ENCODE peak calls at places on chromosomes 4 and X, in four cellular contexts. F is OCI-LY7, C is HCT116, M is PC-3. S is an unnamed sample. For H4K20me1, the result is how much of the 10 kb centered on the place peaks cover.

GRCh38 chr4:25258980-25259578 is 25.2 kb downstream of the PI4K2B start:
- DNase-seq in C (no peak), M (peak), F (no peak), S (peak)

GRCh38 chr4:119038465-119038864 is 97.2 kb upstream of the MYOZ2 start:
- DNase-seq in C (no peak), F (no peak), M (peak), S (peak)

GRCh38 chr4:136743238-136743637 is 789.1 kb downstream of the PCDH18 start:
- DNase-seq in C (no peak), F (no peak), M (no peak), S (no peak)

GRCh38 chr4:120769227-120769626 is 153.3 kb downstream of the PRDM5 start:
- DNase-seq in M (no peak), C (peak), F (no peak), S (peak)

GRCh38 chr4:156396534-156396933 is 442.9 kb upstream of the CTSO start:
- DNase-seq in C (no peak), F (no peak), M (no peak), S (no peak)

GRCh38 chrX:11665144-11666040 is at the start of gene ARHGAP6:
- DNase-seq in F (no peak), C (no peak), M (peak), S (peak)

GRCh38 chr4:1790005-1790404 is 3.1 kb upstream of the FGFR3 start:
- DNase-seq in M (no peak), F (no peak), C (no peak), S (no peak)

GRCh38 chr4:77220841-77221613 is 64.0 kb downstream of the CCNG2 start:
- DNase-seq in M (no peak), C (no peak), F (no peak), S (no peak)

GRCh38 chr4:8457646-8458045 is 17.1 kb downstream of the TRMT44 start:
- DNase-seq in F (no peak), C (no peak), M (no peak), S (no peak)

DNA sequence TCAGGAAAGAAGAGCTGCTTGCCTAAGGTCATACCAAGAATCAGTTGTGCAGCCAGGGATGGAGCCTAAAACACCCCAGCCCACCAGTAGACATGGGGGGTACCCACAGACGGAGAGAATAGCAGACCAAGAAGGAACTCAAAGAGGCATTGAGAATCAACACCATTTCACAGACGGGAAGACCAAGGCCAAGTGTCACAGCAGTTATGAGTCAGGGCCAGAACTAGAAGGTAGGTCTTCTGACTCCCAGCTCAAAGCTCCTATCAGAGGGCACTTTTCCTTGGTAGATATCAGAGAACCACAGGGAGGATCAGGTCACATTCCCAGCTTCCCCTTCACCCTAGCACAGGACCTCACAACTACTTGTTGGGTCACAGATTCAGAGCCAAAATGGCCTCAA is 14.5 kb downstream of the OTUD5 start:
- DNase-seq in C (no peak), M (no peak), F (no peak), S (no peak)
- H4K20me1 ChIP-seq in C (under half), M (under half), F (under half), S (under half)

DNA sequence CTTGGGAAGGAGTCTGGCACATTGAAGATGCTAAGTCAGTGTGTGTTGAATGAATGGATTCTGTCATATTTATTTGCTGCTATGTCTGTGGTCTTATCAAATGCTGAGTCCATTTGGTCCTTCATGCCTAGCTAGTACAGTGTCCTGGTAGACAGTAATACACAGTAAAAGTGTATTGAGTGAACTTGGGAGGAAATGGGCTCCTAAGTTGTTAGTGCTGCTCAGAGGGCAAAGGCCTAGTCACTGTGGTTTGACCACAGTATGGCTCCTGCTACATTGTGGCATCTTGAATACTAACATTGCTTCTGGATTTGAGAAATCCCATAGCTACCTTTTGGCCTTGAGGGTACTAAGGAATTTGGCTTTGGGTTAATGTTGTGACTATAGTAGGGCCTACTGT is 33.9 kb downstream of the MTM1 start:
- DNase-seq in M (no peak), F (no peak), C (no peak), S (no peak)
- H4K20me1 ChIP-seq in M (under half), F (under half), C (under half), S (under half)

GRCh38 chrX:1472975-1473374 is 20.3 kb upstream of the ASMTL start:
- DNase-seq in F (no peak), M (no peak), C (no peak), S (no peak)
- H4K20me1 ChIP-seq in F (under half), M (under half), C (under half), S (under half)

DNA sequence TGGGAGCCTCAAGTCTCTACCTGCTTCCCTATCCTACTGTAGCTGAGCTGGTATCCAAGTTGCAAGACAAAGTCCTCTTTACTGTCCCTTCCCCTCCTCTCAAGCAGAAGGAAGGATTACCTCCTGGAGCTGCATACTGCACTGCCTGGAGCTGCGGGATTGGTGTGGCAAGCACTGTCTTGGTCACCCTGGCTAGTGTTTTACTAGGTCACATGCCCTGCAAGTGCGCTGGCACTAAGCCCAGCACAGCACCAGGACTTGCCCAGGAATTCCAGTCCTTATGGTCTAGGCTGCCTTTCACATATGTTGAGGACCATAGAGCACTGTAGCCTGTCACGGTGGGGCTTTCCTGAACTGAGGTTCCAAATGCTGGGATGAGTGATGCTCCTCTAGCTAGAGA is 227.3 kb upstream of the ZC4H2 start:
- DNase-seq in C (no peak), F (no peak), M (no peak), S (no peak)
- H4K20me1 ChIP-seq in C (under half), F (under half), M (under half), S (under half)

GRCh38 chrX:130094712-130095111 is 15.6 kb downstream of the ELF4 start:
- DNase-seq in C (no peak), F (no peak), M (no peak), S (no peak)
- H4K20me1 ChIP-seq in C (under half), F (under half), M (under half), S (under half)

GRCh38 chr4:139316733-139317132 is 14.5 kb upstream of the NDUFC1 start:
- DNase-seq in F (no peak), M (no peak), C (no peak), S (no peak)

GRCh38 chr4:139314047-139314800 is 11.9 kb upstream of the NDUFC1 start:
- DNase-seq in C (no peak), M (no peak), F (no peak), S (no peak)

GRCh38 chr4:139315221-139315675 is 13.0 kb upstream of the NDUFC1 start:
- DNase-seq in M (no peak), C (no peak), F (peak), S (no peak)

GRCh38 chr4:139319571-139319970 is 17.3 kb upstream of the NDUFC1 start:
- DNase-seq in M (no peak), C (no peak), F (no peak), S (no peak)

DNA sequence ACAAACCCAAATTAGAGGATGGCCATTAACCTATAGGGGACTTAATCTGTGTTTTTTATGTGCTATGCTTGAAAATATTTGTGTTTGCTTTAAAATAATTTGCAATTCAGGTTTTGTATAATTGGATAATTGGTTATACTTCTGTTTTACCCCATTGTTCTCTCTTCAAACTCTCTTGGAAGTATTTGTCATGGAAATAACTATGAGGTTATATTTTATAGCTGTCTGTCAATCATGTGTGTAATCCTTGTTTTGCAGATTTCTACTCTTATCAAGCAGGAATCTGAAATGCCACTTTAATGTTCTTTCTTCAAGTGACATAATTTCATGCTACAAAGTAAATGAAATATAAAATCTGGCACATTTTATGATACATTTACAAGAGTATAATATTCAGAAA is 15.4 kb upstream of the NDUFC1 start:
- DNase-seq in C (no peak), F (no peak), M (no peak), S (no peak)
- H4K20me1 ChIP-seq in C (half or more), F (under half), M (under half), S (under half)

GRCh38 chrX:103461156-103461555 is 58.1 kb downstream of the RAB40A start:
- DNase-seq in M (no peak), C (no peak), F (no peak), S (no peak)
- H4K20me1 ChIP-seq in M (under half), C (under half), F (under half), S (under half)

GRCh38 chr4:102808009-102808408 is 19.3 kb downstream of the UBE2D3 start:
- DNase-seq in M (no peak), F (no peak), C (no peak), S (no peak)

GRCh38 chr4:102809190-102809589 is 18.2 kb downstream of the UBE2D3 start:
- DNase-seq in F (peak), M (no peak), C (no peak), S (peak)

GRCh38 chr4:102807345-102807744 is 20.0 kb downstream of the UBE2D3 start:
- DNase-seq in M (no peak), C (no peak), F (no peak), S (no peak)

DNA sequence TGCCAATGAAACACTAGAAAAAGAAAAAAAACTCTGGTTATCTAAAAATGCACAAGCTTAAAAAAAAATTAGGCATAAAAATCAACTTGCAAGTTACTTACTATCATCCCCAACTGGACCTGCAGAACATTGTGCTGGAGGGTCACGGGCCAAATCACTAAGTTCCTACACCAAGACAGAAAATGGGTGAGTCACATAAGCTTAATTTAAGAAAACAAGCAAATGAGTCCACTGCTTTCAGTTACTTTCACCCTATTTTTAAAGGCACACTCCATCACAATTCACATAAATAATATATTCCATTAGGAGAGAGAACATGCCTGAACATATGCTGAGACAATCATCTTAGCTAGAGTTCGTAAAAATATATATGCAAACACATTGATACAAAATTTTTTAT is 17.7 kb downstream of the UBE2D3 start:
- DNase-seq in F (no peak), C (no peak), M (no peak), S (peak)
- H4K20me1 ChIP-seq in F (half or more), C (half or more), M (half or more), S (under half)

GRCh38 chrX:41334866-41335589 is 1.1 kb downstream of the DDX3X start:
- DNase-seq in F (peak), C (no peak), M (peak), S (peak)
- H4K20me1 ChIP-seq in F (under half), C (under half), M (half or more), S (under half)

GRCh38 chrX:44042731-44043130 is 69.5 kb upstream of the NDP start:
- DNase-seq in M (no peak), F (no peak), C (no peak), S (no peak)
- H4K20me1 ChIP-seq in M (under half), F (under half), C (under half), S (under half)

S was measured in endothelial cell of umbilical vein.